ENCODE peak calls at places on chromosomes 16 and 17, in four cellular contexts. One of them, this sample, is unnamed.

GRCh38 chr16:51685498-51685897 is 534.4 kb upstream of the SALL1 start:
- DNase-seq in AG09309: no peak
- DNase-seq in fibroblast of lung: no peak
- DNase-seq in IMR-90: no peak
- DNase-seq in this sample: no peak

GRCh38 chr16:2981177-2981898 is 1.1 kb upstream of the PKMYT1 start:
- DNase-seq in fibroblast of lung: no peak
- DNase-seq in IMR-90: no peak
- DNase-seq in AG09309: no peak
- DNase-seq in this sample: no peak

GRCh38 chr17:82984751-82985435 is 94.5 kb upstream of the METRNL start:
- DNase-seq in fibroblast of lung: no peak
- DNase-seq in AG09309: no peak
- DNase-seq in IMR-90: no peak
- DNase-seq in this sample: no peak

GRCh38 chr17:16915752-16916556 is 56.0 kb downstream of the TNFRSF13B start:
- DNase-seq in AG09309: no peak
- DNase-seq in fibroblast of lung: peak
- DNase-seq in IMR-90: peak
- DNase-seq in this sample: peak

GRCh38 chr17:17751489-17751995 is 70.3 kb downstream of the RAI1 start:
- DNase-seq in fibroblast of lung: no peak
- DNase-seq in AG09309: no peak
- DNase-seq in IMR-90: no peak
- DNase-seq in this sample: no peak

GRCh38 chr17:34299918-34300600 is 14.5 kb downstream of the CCL11 start:
- DNase-seq in AG09309: peak
- DNase-seq in IMR-90: peak
- DNase-seq in fibroblast of lung: peak
- DNase-seq in this sample: no peak

GRCh38 chr16:69003500-69003899 is 102.0 kb upstream of the HAS3 start:
- DNase-seq in AG09309: no peak
- DNase-seq in IMR-90: no peak
- DNase-seq in fibroblast of lung: no peak
- DNase-seq in this sample: no peak

GRCh38 chr16:72246423-72246822 is 74.5 kb upstream of the PMFBP1 start:
- DNase-seq in fibroblast of lung: no peak
- DNase-seq in AG09309: no peak
- DNase-seq in IMR-90: no peak
- DNase-seq in this sample: no peak

GRCh38 chr16:67930678-67931211 is 917 bp downstream of the CTRL start:
- DNase-seq in fibroblast of lung: no peak
- DNase-seq in AG09309: no peak
- DNase-seq in IMR-90: no peak
- DNase-seq in this sample: no peak

GRCh38 chr16:83810906-83811305 is 3.1 kb downstream of the HSBP1 start:
- DNase-seq in IMR-90: no peak
- DNase-seq in AG09309: peak
- DNase-seq in fibroblast of lung: no peak
- DNase-seq in this sample: no peak

GRCh38 chr17:70021726-70022125 is 53.3 kb upstream of the KCNJ16 start:
- DNase-seq in fibroblast of lung: no peak
- DNase-seq in IMR-90: peak
- DNase-seq in AG09309: no peak
- DNase-seq in this sample: no peak

GRCh38 chr17:55726440-55726839 is 3.8 kb upstream of the TMEM100 start:
- DNase-seq in fibroblast of lung: peak
- DNase-seq in AG09309: peak
- DNase-seq in IMR-90: peak
- DNase-seq in this sample: no peak

GRCh38 chr17:46854948-46855347 is 3.6 kb downstream of the WNT9B start:
- DNase-seq in AG09309: no peak
- DNase-seq in fibroblast of lung: no peak
- DNase-seq in IMR-90: no peak
- DNase-seq in this sample: no peak

GRCh38 chr16:65214196-65214595 is 92.3 kb upstream of the CDH11 start:
- DNase-seq in fibroblast of lung: no peak
- DNase-seq in IMR-90: peak
- DNase-seq in AG09309: peak
- DNase-seq in this sample: no peak

GRCh38 chr16:72278301-72278700 is 106.3 kb upstream of the PMFBP1 start:
- DNase-seq in fibroblast of lung: no peak
- DNase-seq in IMR-90: no peak
- DNase-seq in AG09309: no peak
- DNase-seq in this sample: no peak

GRCh38 chr17:691423-691822 is 23.2 kb downstream of the VPS53 start:
- DNase-seq in IMR-90: peak
- DNase-seq in fibroblast of lung: no peak
- DNase-seq in AG09309: peak
- DNase-seq in this sample: no peak

GRCh38 chr17:80909635-80910034 is 82.0 kb upstream of the CHMP6 start:
- DNase-seq in fibroblast of lung: no peak
- DNase-seq in AG09309: no peak
- DNase-seq in IMR-90: no peak
- DNase-seq in this sample: no peak

GRCh38 chr16:87834668-87835473 is 34.4 kb downstream of the SLC7A5 start:
- DNase-seq in fibroblast of lung: peak
- DNase-seq in IMR-90: peak
- DNase-seq in AG09309: no peak
- DNase-seq in this sample: no peak

GRCh38 chr16:28261916-28262315 is 30.4 kb upstream of the SBK1 start:
- DNase-seq in IMR-90: no peak
- DNase-seq in fibroblast of lung: no peak
- DNase-seq in AG09309: no peak
- DNase-seq in this sample: no peak

GRCh38 chr16:11796227-11797165 is 562 bp downstream of the ZC3H7A start:
- DNase-seq in fibroblast of lung: peak
- DNase-seq in IMR-90: peak
- DNase-seq in AG09309: no peak
- DNase-seq in this sample: peak

GRCh38 chr17:81978901-81979298 is 1.5 kb downstream of the ASPSCR1 start:
- DNase-seq in IMR-90: no peak
- DNase-seq in AG09309: no peak
- DNase-seq in fibroblast of lung: no peak
- DNase-seq in this sample: no peak

GRCh38 chr17:43880420-43880991 is 26.8 kb downstream of the MPP2 start:
- DNase-seq in AG09309: no peak
- DNase-seq in IMR-90: no peak
- DNase-seq in fibroblast of lung: peak
- DNase-seq in this sample: peak

GRCh38 chr17:7586673-7587419 is 3.0 kb downstream of the SOX15 start:
- DNase-seq in fibroblast of lung: no peak
- DNase-seq in AG09309: no peak
- DNase-seq in IMR-90: no peak
- DNase-seq in this sample: no peak

GRCh38 chr16:19044781-19045180 is 22.6 kb upstream of the COQ7 start:
- DNase-seq in AG09309: no peak
- DNase-seq in fibroblast of lung: no peak
- DNase-seq in IMR-90: no peak
- DNase-seq in this sample: no peak

GRCh38 chr17:64458756-64459155 is 9.8 kb downstream of the MILR1 start:
- DNase-seq in IMR-90: no peak
- DNase-seq in AG09309: no peak
- DNase-seq in fibroblast of lung: no peak
- DNase-seq in this sample: no peak

GRCh38 chr16:57277586-57277985 is 6.9 kb downstream of the PLLP start:
- DNase-seq in AG09309: no peak
- DNase-seq in IMR-90: peak
- DNase-seq in fibroblast of lung: peak
- DNase-seq in this sample: no peak

GRCh38 chr16:48561960-48562393 is 48.0 kb downstream of the N4BP1 start:
- DNase-seq in AG09309: no peak
- DNase-seq in IMR-90: peak
- DNase-seq in fibroblast of lung: peak
- DNase-seq in this sample: no peak

DNA sequence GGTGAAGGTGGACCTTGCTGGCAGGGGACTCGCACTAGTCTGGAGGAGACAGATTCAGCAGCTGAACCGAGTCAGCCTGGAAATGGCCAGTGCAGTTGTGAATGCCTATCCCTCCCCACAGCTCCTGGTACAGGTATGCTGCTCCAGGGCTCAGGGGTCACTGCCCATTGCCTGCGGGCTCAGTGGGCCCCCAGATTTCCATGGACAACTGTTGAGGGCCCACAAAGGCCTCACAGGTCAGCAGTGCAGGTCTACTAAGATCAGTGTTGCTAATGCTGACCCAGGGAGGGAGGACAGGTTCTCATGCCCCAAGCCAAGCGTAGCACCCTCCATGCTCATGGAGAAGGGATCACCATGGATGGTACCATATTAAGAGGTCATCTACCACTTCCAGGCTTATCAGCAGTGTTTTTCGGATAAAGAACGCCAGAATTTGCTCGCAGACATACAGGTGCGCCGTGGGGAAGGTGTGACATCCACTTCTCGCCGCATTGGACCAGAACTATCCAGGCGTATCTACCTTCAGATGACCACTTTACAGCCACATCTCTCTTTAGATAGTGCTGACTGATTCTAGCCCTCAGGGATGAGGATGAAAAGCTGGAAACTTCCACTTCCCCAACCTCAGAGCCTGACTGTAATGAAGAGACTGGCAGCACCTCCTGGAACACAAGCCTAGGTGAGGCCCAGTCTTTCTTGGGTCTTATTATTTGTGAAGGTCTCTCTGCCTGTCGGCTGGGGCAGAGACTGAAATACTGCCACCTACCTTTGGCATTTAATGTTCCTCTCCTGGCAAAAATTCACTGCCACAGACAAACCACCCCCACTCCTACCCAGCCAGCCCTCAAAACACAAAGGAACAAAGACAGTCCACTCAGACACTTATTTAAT is 7.6 kb downstream of the EME1 start:
- DNase-seq in fibroblast of lung: no peak
- DNase-seq in IMR-90: no peak
- DNase-seq in AG09309: no peak
- DNase-seq in this sample: no peak
- TF ChIP-seq CTCF in fibroblast of lung: no peak
- TF ChIP-seq CTCF in IMR-90: peak
- TF ChIP-seq CTCF in AG09309: peak
- TF ChIP-seq CTCF in this sample: no peak

DNA sequence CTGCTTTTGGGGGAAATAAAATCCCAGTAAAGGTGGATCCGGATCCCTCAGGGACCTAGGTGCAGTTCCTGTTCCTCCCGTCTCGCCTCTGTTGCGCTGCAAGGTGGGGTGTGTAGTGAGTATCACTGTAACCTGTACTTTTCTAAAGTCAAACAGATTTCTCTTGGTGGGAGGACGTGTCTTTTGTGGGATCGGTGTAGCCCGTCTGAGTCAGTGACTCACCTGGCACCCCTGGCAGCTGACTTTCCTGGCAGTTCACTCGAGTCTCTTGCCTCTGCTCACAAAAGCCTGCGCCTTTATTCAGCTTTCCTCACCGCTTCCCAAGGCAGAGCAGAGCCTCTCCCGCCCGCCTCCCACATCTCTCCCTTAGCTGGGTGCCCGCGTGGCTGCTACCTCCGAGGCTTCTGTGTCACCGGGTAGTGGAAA is 85.7 kb downstream of the CMIP start:
- DNase-seq in AG09309: no peak
- DNase-seq in fibroblast of lung: no peak
- DNase-seq in IMR-90: no peak
- DNase-seq in this sample: no peak
- TF ChIP-seq CTCF in AG09309: no peak
- TF ChIP-seq CTCF in fibroblast of lung: no peak
- TF ChIP-seq CTCF in IMR-90: no peak
- TF ChIP-seq CTCF in this sample: no peak

GRCh38 chr17:14356043-14356637 is 55.3 kb downstream of the HS3ST3B1 start:
- DNase-seq in fibroblast of lung: no peak
- DNase-seq in IMR-90: no peak
- DNase-seq in AG09309: no peak
- DNase-seq in this sample: no peak

GRCh38 chr17:14361945-14362508 is 61.1 kb downstream of the HS3ST3B1 start:
- DNase-seq in fibroblast of lung: no peak
- DNase-seq in AG09309: no peak
- DNase-seq in IMR-90: no peak
- DNase-seq in this sample: no peak

GRCh38 chr17:14360851-14361250 is 60.0 kb downstream of the HS3ST3B1 start:
- DNase-seq in AG09309: no peak
- DNase-seq in fibroblast of lung: no peak
- DNase-seq in IMR-90: no peak
- DNase-seq in this sample: no peak

GRCh38 chr17:14361470-14361869 is 60.6 kb downstream of the HS3ST3B1 start:
- DNase-seq in fibroblast of lung: no peak
- DNase-seq in IMR-90: no peak
- DNase-seq in AG09309: no peak
- DNase-seq in this sample: no peak

DNA sequence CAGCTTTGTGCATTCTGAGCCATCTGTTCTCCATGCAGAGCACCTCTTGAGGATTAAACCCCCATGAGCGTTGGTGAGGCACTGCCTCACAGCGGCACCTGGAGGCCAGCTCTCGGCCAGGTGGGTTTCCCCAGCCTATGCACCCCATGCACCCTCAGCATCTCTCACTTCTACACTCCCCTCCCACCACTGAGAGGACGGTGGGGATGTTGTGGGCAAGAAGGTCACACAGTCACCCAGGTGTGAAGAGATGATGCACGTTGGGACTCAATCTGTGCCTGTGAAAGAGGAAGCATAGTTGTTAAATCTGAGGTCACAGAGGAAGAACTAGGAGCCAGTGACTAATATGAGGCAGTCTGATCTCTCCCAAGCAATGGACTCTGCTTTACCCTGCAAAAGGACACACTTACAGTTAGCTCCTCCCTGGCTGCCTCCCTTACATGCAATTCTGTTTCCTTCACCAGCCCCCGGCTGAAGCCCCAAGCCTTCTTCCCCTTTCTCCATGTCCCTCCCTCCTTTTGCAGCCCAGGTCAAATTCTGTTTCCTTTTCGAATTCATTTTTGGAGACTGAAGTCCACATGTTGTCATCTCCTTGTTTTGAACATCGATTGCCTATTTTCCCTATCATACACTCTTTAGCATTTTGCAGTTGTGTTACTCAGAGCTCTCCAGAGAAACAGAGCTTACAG is 58.5 kb downstream of the HS3ST3B1 start:
- DNase-seq in fibroblast of lung: no peak
- DNase-seq in IMR-90: no peak
- DNase-seq in AG09309: no peak
- DNase-seq in this sample: no peak
- TF ChIP-seq CTCF in fibroblast of lung: no peak
- TF ChIP-seq CTCF in IMR-90: no peak
- TF ChIP-seq CTCF in AG09309: no peak
- TF ChIP-seq CTCF in this sample: no peak

GRCh38 chr17:62755139-62755851 is 52.8 kb downstream of the MARCHF10 start:
- DNase-seq in IMR-90: peak
- DNase-seq in fibroblast of lung: no peak
- DNase-seq in AG09309: no peak
- DNase-seq in this sample: no peak
- TF ChIP-seq CTCF in IMR-90: no peak
- TF ChIP-seq CTCF in fibroblast of lung: no peak
- TF ChIP-seq CTCF in AG09309: no peak
- TF ChIP-seq CTCF in this sample: no peak

DNA sequence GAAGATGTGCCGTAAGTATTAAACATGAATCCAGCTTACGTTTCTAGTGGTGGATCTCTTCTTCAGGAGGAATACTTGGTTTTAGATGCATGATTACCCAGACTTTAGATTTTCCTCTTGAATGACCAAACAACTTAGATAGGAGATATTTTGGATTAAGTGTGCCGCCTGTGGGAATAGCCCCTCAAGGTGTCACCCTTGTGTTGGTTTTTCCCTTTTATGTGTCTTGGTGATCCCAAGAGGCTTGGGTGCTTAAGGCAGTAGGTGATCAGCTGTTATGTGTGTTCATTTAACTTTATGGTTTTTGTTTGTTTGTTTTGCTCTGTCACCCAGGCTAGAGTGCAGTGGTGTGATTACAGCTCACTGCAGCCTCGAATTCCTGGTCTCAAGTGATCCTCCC is 115.1 kb downstream of the PPM1E start:
- DNase-seq in IMR-90: no peak
- DNase-seq in fibroblast of lung: peak
- DNase-seq in AG09309: no peak
- DNase-seq in this sample: no peak
- TF ChIP-seq CTCF in IMR-90: no peak
- TF ChIP-seq CTCF in fibroblast of lung: no peak
- TF ChIP-seq CTCF in AG09309: no peak
- TF ChIP-seq CTCF in this sample: no peak